ENCODE peak calls at places on chromosome 21, in eight cellular contexts. One of them, this sample, is unnamed.

GRCh38 chr21:14918542-14918941 is 146.3 kb downstream of the NRIP1 start:
- DNase-seq in adipocyte: no peak
- DNase-seq in AG09309: no peak
- DNase-seq in lower leg skin: no peak
- DNase-seq in upper lobe of right lung: no peak
- DNase-seq in fibroblast of pulmonary artery: peak
- DNase-seq in AG04449: no peak
- DNase-seq in GM12865: no peak
- DNase-seq in this sample: no peak

GRCh38 chr21:29080454-29080930 is 7.0 kb upstream of the CCT8 start:
- DNase-seq in adipocyte: no peak
- DNase-seq in AG09309: no peak
- DNase-seq in lower leg skin: no peak
- DNase-seq in upper lobe of right lung: no peak
- DNase-seq in fibroblast of pulmonary artery: no peak
- DNase-seq in AG04449: no peak
- DNase-seq in GM12865: peak
- DNase-seq in this sample: no peak

GRCh38 chr21:14064296-14064645 is 146.5 kb downstream of the LIPI start:
- DNase-seq in adipocyte: peak
- DNase-seq in AG09309: no peak
- DNase-seq in lower leg skin: no peak
- DNase-seq in upper lobe of right lung: no peak
- DNase-seq in fibroblast of pulmonary artery: no peak
- DNase-seq in AG04449: no peak
- DNase-seq in GM12865: no peak
- DNase-seq in this sample: no peak

GRCh38 chr21:35324372-35325220 is 275.5 kb upstream of the RUNX1 start:
- DNase-seq in adipocyte: peak
- DNase-seq in AG09309: peak
- DNase-seq in lower leg skin: no peak
- DNase-seq in upper lobe of right lung: no peak
- DNase-seq in fibroblast of pulmonary artery: peak
- DNase-seq in AG04449: peak
- DNase-seq in GM12865: no peak
- DNase-seq in this sample: peak

GRCh38 chr21:25961042-25961441 is 209.5 kb downstream of the APP start:
- DNase-seq in adipocyte: no peak
- DNase-seq in AG09309: no peak
- DNase-seq in lower leg skin: no peak
- DNase-seq in upper lobe of right lung: no peak
- DNase-seq in fibroblast of pulmonary artery: no peak
- DNase-seq in AG04449: no peak
- DNase-seq in GM12865: peak
- DNase-seq in this sample: no peak

GRCh38 chr21:34844924-34845238 is 176.1 kb downstream of the CLIC6 start:
- DNase-seq in adipocyte: no peak
- DNase-seq in AG09309: no peak
- DNase-seq in lower leg skin: no peak
- DNase-seq in upper lobe of right lung: no peak
- DNase-seq in fibroblast of pulmonary artery: no peak
- DNase-seq in AG04449: no peak
- DNase-seq in GM12865: no peak
- DNase-seq in this sample: no peak

GRCh38 chr21:36065497-36066036 is 4.3 kb upstream of the CBR1 start:
- DNase-seq in adipocyte: peak
- DNase-seq in AG09309: no peak
- DNase-seq in lower leg skin: no peak
- DNase-seq in upper lobe of right lung: no peak
- DNase-seq in fibroblast of pulmonary artery: peak
- DNase-seq in AG04449: no peak
- DNase-seq in GM12865: peak
- DNase-seq in this sample: no peak

GRCh38 chr21:32653326-32653901 is 41.2 kb upstream of the CFAP298 start:
- DNase-seq in adipocyte: peak
- DNase-seq in AG09309: no peak
- DNase-seq in lower leg skin: no peak
- DNase-seq in upper lobe of right lung: no peak
- DNase-seq in fibroblast of pulmonary artery: peak
- DNase-seq in AG04449: no peak
- DNase-seq in GM12865: peak
- DNase-seq in this sample: no peak

GRCh38 chr21:15034126-15034848 is 30.5 kb downstream of the NRIP1 start:
- DNase-seq in adipocyte: peak
- DNase-seq in AG09309: no peak
- DNase-seq in lower leg skin: no peak
- DNase-seq in upper lobe of right lung: no peak
- DNase-seq in fibroblast of pulmonary artery: peak
- DNase-seq in AG04449: no peak
- DNase-seq in GM12865: no peak
- DNase-seq in this sample: no peak

GRCh38 chr21:32572574-32573420 is 12.5 kb downstream of the TCP10L start:
- DNase-seq in adipocyte: no peak
- DNase-seq in AG09309: no peak
- DNase-seq in lower leg skin: no peak
- DNase-seq in upper lobe of right lung: no peak
- DNase-seq in fibroblast of pulmonary artery: no peak
- DNase-seq in AG04449: no peak
- DNase-seq in GM12865: no peak
- DNase-seq in this sample: no peak

GRCh38 chr21:26165331-26165730 is 5.2 kb downstream of the APP start:
- DNase-seq in adipocyte: no peak
- DNase-seq in AG09309: no peak
- DNase-seq in lower leg skin: no peak
- DNase-seq in upper lobe of right lung: no peak
- DNase-seq in fibroblast of pulmonary artery: no peak
- DNase-seq in AG04449: no peak
- DNase-seq in GM12865: no peak
- DNase-seq in this sample: no peak

GRCh38 chr21:46092026-46092764 is 5.7 kb upstream of the COL6A2 start:
- DNase-seq in adipocyte: peak
- DNase-seq in AG09309: peak
- DNase-seq in lower leg skin: peak
- DNase-seq in upper lobe of right lung: peak
- DNase-seq in fibroblast of pulmonary artery: peak
- DNase-seq in AG04449: peak
- DNase-seq in GM12865: no peak
- DNase-seq in this sample: peak

GRCh38 chr21:46093668-46094400 is 4.1 kb upstream of the COL6A2 start:
- DNase-seq in adipocyte: no peak
- DNase-seq in AG09309: no peak
- DNase-seq in lower leg skin: no peak
- DNase-seq in upper lobe of right lung: peak
- DNase-seq in fibroblast of pulmonary artery: no peak
- DNase-seq in AG04449: no peak
- DNase-seq in GM12865: no peak
- DNase-seq in this sample: no peak

GRCh38 chr21:46094401-46095105 is 3.4 kb upstream of the COL6A2 start:
- DNase-seq in adipocyte: no peak
- DNase-seq in AG09309: no peak
- DNase-seq in lower leg skin: no peak
- DNase-seq in upper lobe of right lung: peak
- DNase-seq in fibroblast of pulmonary artery: no peak
- DNase-seq in AG04449: no peak
- DNase-seq in GM12865: no peak
- DNase-seq in this sample: no peak

GRCh38 chr21:46091631-46092025 is 6.3 kb upstream of the COL6A2 start:
- DNase-seq in adipocyte: no peak
- DNase-seq in AG09309: no peak
- DNase-seq in lower leg skin: no peak
- DNase-seq in upper lobe of right lung: peak
- DNase-seq in fibroblast of pulmonary artery: no peak
- DNase-seq in AG04449: no peak
- DNase-seq in GM12865: no peak
- DNase-seq in this sample: no peak

DNA sequence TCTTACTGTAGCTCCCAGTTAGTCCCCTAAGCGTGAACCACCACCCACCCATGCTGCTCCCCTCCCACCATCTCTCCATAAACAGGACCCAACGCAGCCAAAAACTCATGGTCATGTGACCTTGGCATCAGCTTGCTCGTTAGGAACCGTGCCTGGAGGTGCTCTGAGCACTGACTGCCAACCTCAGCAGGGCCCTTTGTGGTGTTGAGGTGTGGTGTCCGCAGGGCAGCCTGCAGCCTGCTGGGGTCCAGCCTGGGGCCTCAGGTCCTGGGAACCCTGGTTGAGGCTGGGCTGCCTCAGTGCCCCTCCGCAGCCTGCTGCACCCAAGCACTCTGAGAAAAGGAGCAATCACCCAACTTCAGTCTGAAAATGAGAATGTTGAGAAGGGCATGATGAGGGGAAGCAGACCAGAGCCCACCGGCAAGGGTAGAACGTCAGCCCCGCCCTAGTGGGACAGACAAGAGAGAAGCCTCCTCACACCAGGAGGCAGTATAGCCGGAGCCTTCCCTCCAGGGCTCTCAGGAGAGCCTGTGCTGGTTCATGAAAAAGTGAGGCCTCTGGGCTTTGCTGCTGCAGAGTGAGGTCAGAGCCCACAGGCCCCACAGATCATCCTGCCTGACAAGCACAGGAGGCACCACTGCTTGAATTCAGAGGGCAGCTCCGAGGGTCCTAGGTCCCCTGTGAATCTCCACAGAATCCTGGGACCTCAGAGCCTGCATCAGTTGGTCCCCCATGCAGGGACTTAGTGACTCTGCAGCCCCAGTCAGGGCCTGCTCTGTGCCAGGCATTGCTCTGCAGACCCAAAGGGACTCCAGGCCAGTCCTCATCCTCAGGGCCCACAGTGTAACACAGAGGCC is 4.9 kb upstream of the COL6A2 start:
- DNase-seq in adipocyte: no peak
- DNase-seq in AG09309: no peak
- DNase-seq in lower leg skin: no peak
- DNase-seq in upper lobe of right lung: peak
- DNase-seq in fibroblast of pulmonary artery: no peak
- DNase-seq in AG04449: no peak
- DNase-seq in GM12865: no peak
- DNase-seq in this sample: no peak
- H3K4me3 ChIP-seq in adipocyte: no peak
- H3K4me3 ChIP-seq in AG09309: no peak
- H3K4me3 ChIP-seq in lower leg skin: no peak
- H3K4me3 ChIP-seq in upper lobe of right lung: no peak
- H3K4me3 ChIP-seq in fibroblast of pulmonary artery: no peak
- H3K4me3 ChIP-seq in AG04449: peak
- H3K4me3 ChIP-seq in GM12865: no peak
- H3K4me3 ChIP-seq in this sample: no peak

GRCh38 chr21:43808832-43809251 is 19.5 kb downstream of the RRP1 start:
- DNase-seq in adipocyte: no peak
- DNase-seq in AG09309: no peak
- DNase-seq in lower leg skin: no peak
- DNase-seq in upper lobe of right lung: no peak
- DNase-seq in fibroblast of pulmonary artery: no peak
- DNase-seq in AG04449: no peak
- DNase-seq in GM12865: no peak
- DNase-seq in this sample: no peak
- H3K4me3 ChIP-seq in adipocyte: no peak
- H3K4me3 ChIP-seq in AG09309: no peak
- H3K4me3 ChIP-seq in lower leg skin: no peak
- H3K4me3 ChIP-seq in upper lobe of right lung: no peak
- H3K4me3 ChIP-seq in fibroblast of pulmonary artery: no peak
- H3K4me3 ChIP-seq in AG04449: no peak
- H3K4me3 ChIP-seq in GM12865: no peak
- H3K4me3 ChIP-seq in this sample: no peak

GRCh38 chr21:38662224-38662568 is 143.5 kb upstream of the ETS2 start:
- DNase-seq in adipocyte: no peak
- DNase-seq in AG09309: no peak
- DNase-seq in lower leg skin: no peak
- DNase-seq in upper lobe of right lung: no peak
- DNase-seq in fibroblast of pulmonary artery: no peak
- DNase-seq in AG04449: no peak
- DNase-seq in GM12865: no peak
- DNase-seq in this sample: no peak
- H3K4me3 ChIP-seq in adipocyte: no peak
- H3K4me3 ChIP-seq in AG09309: no peak
- H3K4me3 ChIP-seq in lower leg skin: no peak
- H3K4me3 ChIP-seq in upper lobe of right lung: peak
- H3K4me3 ChIP-seq in fibroblast of pulmonary artery: no peak
- H3K4me3 ChIP-seq in AG04449: no peak
- H3K4me3 ChIP-seq in GM12865: no peak
- H3K4me3 ChIP-seq in this sample: peak

GRCh38 chr21:43328171-43328570 is 98.8 kb downstream of the SIK1 start:
- DNase-seq in adipocyte: no peak
- DNase-seq in AG09309: no peak
- DNase-seq in lower leg skin: no peak
- DNase-seq in upper lobe of right lung: no peak
- DNase-seq in fibroblast of pulmonary artery: no peak
- DNase-seq in AG04449: no peak
- DNase-seq in GM12865: no peak
- DNase-seq in this sample: no peak

GRCh38 chr21:43325036-43325435 is 101.9 kb downstream of the SIK1 start:
- DNase-seq in adipocyte: no peak
- DNase-seq in AG09309: no peak
- DNase-seq in lower leg skin: no peak
- DNase-seq in upper lobe of right lung: no peak
- DNase-seq in fibroblast of pulmonary artery: no peak
- DNase-seq in AG04449: no peak
- DNase-seq in GM12865: no peak
- DNase-seq in this sample: no peak

GRCh38 chr21:43323244-43324005 is 103.5 kb downstream of the SIK1 start:
- DNase-seq in adipocyte: no peak
- DNase-seq in AG09309: no peak
- DNase-seq in lower leg skin: no peak
- DNase-seq in upper lobe of right lung: peak
- DNase-seq in fibroblast of pulmonary artery: no peak
- DNase-seq in AG04449: no peak
- DNase-seq in GM12865: no peak
- DNase-seq in this sample: peak

GRCh38 chr21:43324596-43324995 is 102.3 kb downstream of the SIK1 start:
- DNase-seq in adipocyte: no peak
- DNase-seq in AG09309: no peak
- DNase-seq in lower leg skin: no peak
- DNase-seq in upper lobe of right lung: no peak
- DNase-seq in fibroblast of pulmonary artery: no peak
- DNase-seq in AG04449: no peak
- DNase-seq in GM12865: no peak
- DNase-seq in this sample: no peak

DNA sequence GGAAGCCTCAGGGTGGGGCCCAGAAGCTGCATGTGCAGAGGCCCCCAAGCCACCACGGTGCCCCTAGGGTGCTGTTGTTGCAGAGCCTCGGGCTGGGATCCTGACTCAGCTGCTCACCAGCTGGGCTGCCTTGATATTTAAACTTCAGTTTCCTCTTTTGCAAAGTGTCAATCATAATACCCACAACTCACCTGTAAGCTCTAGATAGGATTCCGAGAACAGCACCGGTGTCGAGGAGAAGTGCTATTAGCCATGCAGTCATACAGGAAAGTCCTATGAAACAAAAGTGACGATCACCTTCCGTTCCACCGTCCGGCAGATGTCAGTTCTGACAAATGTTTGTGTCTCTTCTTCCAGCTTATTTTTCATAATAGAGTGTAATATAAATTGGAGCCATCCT is 101.0 kb downstream of the SIK1 start:
- DNase-seq in adipocyte: no peak
- DNase-seq in AG09309: no peak
- DNase-seq in lower leg skin: no peak
- DNase-seq in upper lobe of right lung: no peak
- DNase-seq in fibroblast of pulmonary artery: no peak
- DNase-seq in AG04449: no peak
- DNase-seq in GM12865: no peak
- DNase-seq in this sample: no peak
- H3K4me3 ChIP-seq in adipocyte: no peak
- H3K4me3 ChIP-seq in AG09309: no peak
- H3K4me3 ChIP-seq in lower leg skin: no peak
- H3K4me3 ChIP-seq in upper lobe of right lung: no peak
- H3K4me3 ChIP-seq in fibroblast of pulmonary artery: no peak
- H3K4me3 ChIP-seq in AG04449: no peak
- H3K4me3 ChIP-seq in GM12865: no peak
- H3K4me3 ChIP-seq in this sample: no peak

This sample was measured in tibial artery.